ENCODE peak calls at places on chromosomes 11 and 22, in five cellular contexts. V, B, Q, J and K are unnamed samples.

GRCh38 chr11:46363455-46363920 is 16.2 kb downstream of the DGKZ start:
- DNase-seq in Q (no peak), B (no peak), V (no peak), J (peak), K (no peak)

GRCh38 chr22:23113067-23113846 is 28.5 kb downstream of the RSPH14 start:
- DNase-seq in J (peak), Q (no peak), V (peak), B (no peak), K (peak)

GRCh38 chr22:19457828-19458428 is 10.4 kb upstream of the C22orf39 start:
- DNase-seq in Q (no peak), V (no peak), B (no peak), J (no peak), K (no peak)

GRCh38 chr11:26823963-26824362 is 102.1 kb upstream of the SLC5A12 start:
- DNase-seq in V (peak), Q (no peak), J (no peak), B (no peak), K (no peak)

GRCh38 chr22:17699696-17700330 is 61.3 kb downstream of the BCL2L13 start:
- DNase-seq in Q (no peak), V (no peak), J (no peak), B (no peak), K (no peak)

GRCh38 chr11:71200761-71201160 is 51.6 kb downstream of the SHANK2 start:
- DNase-seq in J (no peak), V (peak), B (no peak), Q (no peak), K (no peak)

GRCh38 chr11:84855846-84856245 is 771.3 kb downstream of the DLG2 start:
- DNase-seq in Q (peak), B (no peak), V (no peak), J (no peak), K (no peak)

GRCh38 chr11:96098511-96099241 is 174.8 kb upstream of the MTMR2 start:
- DNase-seq in B (no peak), V (no peak), J (peak), Q (no peak), K (no peak)

GRCh38 chr11:69923196-69923595 is 104.0 kb upstream of the FGF3 start:
- DNase-seq in Q (no peak), B (peak), J (no peak), V (no peak), K (no peak)

GRCh38 chr11:119262668-119263351 is 54.1 kb downstream of the MCAM start:
- DNase-seq in B (no peak), V (no peak), Q (no peak), J (no peak), K (peak)

GRCh38 chr22:16815073-16815472 is 10.1 kb downstream of the XKR3 start:
- DNase-seq in J (no peak), Q (no peak), V (no peak), B (no peak), K (no peak)

GRCh38 chr11:20388096-20389055 is 860 bp downstream of the PRMT3 start:
- DNase-seq in Q (no peak), B (no peak), V (peak), J (no peak), K (no peak)

GRCh38 chr22:23268877-23269276 is 88.6 kb downstream of the BCR start:
- DNase-seq in Q (no peak), V (peak), B (no peak), J (no peak), K (no peak)

GRCh38 chr11:13745165-13745564 is 76.7 kb downstream of the FAR1 start:
- DNase-seq in Q (no peak), J (no peak), B (no peak), V (no peak), K (no peak)

GRCh38 chr11:112223754-112224532 is 2.3 kb upstream of the PTS start:
- DNase-seq in Q (no peak), B (no peak), J (no peak), V (no peak), K (no peak)

GRCh38 chr22:33000342-33001280 is 57.6 kb downstream of the SYN3 start:
- DNase-seq in B (peak), Q (peak), J (peak), V (peak), K (peak)

GRCh38 chr11:64245797-64246623 is 733 bp downstream of the PPP1R14B start:
- DNase-seq in J (peak), B (peak), V (peak), Q (no peak), K (no peak)

GRCh38 chr11:35106595-35106994 is 32.4 kb upstream of the CD44 start:
- DNase-seq in Q (no peak), V (peak), J (no peak), B (no peak), K (no peak)

GRCh38 chr11:18775492-18776292 is 15.9 kb downstream of the PTPN5 start:
- DNase-seq in J (peak), V (peak), Q (no peak), B (no peak), K (no peak)

GRCh38 chr11:9143726-9144125 is 52.3 kb upstream of the SCUBE2 start:
- DNase-seq in J (no peak), V (no peak), Q (no peak), B (no peak), K (no peak)

GRCh38 chr22:44151661-44152060 is 29.1 kb upstream of the PARVG start:
- DNase-seq in V (no peak), J (no peak), Q (peak), B (no peak), K (peak)

GRCh38 chr11:103808246-103808645 is 228.2 kb upstream of the DDI1 start:
- DNase-seq in B (no peak), V (no peak), J (no peak), Q (no peak), K (no peak)

GRCh38 chr11:65557280-65558001 is 718 bp downstream of the LTBP3 start:
- DNase-seq in V (no peak), Q (no peak), B (peak), J (peak), K (no peak)

GRCh38 chr11:88886796-88887195 is 179.0 kb downstream of the GRM5 start:
- DNase-seq in B (no peak), Q (no peak), V (peak), J (no peak), K (peak)
- TF ChIP-seq CTCF in B (no peak), Q (peak), V (peak), J (peak), K (peak)

GRCh38 chr11:11010624-11011127 is 152.8 kb upstream of the ZBED5 start:
- DNase-seq in V (no peak), Q (no peak), J (peak), B (no peak), K (no peak)
- H3K4me3 ChIP-seq in V (no peak), Q (no peak), J (no peak), B (no peak), K (no peak)

GRCh38 chr11:113542420-113542819 is 67.2 kb upstream of the DRD2 start:
- DNase-seq in J (no peak), B (no peak), V (no peak), Q (no peak), K (no peak)

GRCh38 chr11:113538801-113539200 is 63.6 kb upstream of the DRD2 start:
- DNase-seq in Q (no peak), B (no peak), V (no peak), J (no peak), K (no peak)

DNA sequence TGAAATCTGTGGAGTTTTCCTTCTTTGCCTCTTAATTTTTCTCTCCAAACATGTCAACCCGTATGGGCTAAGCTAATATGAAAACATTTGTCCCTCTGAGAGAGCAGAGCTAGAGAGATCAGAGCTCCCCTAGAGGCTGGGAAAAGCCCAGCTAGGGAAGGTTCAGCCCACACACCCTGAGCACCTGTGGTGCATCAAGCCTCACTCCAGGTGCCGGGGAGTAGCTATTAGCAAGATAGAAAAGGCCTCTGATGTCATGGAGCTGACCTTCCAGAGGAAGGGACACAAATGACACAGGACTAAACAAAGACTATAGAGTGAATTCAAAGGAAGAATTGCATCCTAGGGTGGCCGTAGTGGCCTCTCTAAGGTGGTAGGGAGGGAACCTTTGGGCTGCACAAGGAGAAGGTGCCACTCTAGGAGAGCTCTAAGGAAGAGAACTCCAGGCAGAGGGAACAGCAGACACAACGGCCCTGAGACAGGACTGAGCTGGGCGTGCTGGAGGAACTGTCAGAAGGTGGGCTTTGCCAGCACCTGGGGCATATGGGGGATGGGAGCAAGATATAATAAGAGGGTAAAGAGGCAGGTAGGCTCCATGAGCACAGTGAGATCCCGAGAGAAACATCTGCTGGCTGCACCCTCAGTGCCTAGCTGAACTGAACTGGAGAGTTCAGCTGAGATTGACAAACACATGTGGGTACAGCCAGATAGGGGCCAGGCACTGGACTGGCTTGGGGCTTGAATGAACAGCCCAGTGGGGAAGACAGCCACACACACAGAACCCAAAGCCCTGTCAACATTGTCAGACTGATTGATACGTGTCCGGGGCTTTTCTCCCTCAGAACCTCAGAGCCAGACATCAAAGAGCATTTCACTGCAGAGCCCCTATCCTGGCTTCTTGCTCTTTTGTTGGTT is 65.5 kb upstream of the DRD2 start:
- DNase-seq in B (no peak), J (no peak), Q (no peak), V (no peak), K (no peak)
- TF ChIP-seq CTCF in B (no peak), J (no peak), Q (no peak), V (peak), K (no peak)

GRCh38 chr22:49193901-49194465 is 633.7 kb downstream of the BRD1 start:
- DNase-seq in B (no peak), J (no peak), V (no peak), Q (no peak), K (no peak)
- H3K4me3 ChIP-seq in B (no peak), J (no peak), V (no peak), Q (no peak), K (no peak)

DNA sequence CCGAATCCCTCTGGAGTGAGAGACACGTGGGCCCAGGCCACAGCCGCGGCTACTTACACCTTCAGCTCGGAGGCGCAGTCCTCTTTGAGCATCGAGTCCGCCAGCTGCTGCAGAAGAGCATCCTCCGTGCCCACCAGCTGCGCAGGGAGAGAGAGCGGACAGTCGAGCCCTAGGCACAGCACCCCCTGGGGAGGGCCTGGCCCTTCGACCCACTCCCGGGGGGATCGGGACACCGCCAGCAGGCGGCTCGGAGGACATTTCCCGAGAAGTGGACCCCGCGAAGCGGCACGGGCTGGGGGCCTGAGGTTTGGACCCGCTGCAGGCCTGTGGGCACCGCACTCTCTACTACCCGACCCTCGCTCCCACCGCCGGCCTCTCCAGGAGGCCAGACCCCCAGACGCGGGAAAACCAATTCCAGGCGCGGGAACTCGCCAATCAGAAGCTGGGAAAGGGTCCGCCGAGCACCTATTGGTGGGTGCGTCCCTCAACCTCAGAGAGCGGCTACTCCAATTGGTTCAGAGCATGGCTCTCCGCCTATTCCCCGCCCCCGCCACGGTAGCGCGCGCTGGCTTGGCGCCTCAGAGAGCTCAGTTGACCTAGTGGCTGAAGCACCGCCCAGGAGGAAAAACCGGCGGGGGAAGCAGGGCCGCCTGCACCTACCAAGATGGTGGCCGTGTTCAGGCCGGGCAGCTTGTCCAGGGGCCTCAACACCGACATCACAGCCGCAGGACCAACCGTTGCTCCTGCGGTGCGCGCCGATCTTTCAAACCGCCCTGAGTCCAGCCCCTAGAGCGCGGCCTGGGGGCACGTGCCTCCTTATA is at the start of gene CENPM:
- DNase-seq in B (peak), V (peak), Q (peak), J (peak), K (peak)
- TF ChIP-seq CTCF in B (no peak), V (peak), Q (peak), J (peak), K (no peak)

DNA sequence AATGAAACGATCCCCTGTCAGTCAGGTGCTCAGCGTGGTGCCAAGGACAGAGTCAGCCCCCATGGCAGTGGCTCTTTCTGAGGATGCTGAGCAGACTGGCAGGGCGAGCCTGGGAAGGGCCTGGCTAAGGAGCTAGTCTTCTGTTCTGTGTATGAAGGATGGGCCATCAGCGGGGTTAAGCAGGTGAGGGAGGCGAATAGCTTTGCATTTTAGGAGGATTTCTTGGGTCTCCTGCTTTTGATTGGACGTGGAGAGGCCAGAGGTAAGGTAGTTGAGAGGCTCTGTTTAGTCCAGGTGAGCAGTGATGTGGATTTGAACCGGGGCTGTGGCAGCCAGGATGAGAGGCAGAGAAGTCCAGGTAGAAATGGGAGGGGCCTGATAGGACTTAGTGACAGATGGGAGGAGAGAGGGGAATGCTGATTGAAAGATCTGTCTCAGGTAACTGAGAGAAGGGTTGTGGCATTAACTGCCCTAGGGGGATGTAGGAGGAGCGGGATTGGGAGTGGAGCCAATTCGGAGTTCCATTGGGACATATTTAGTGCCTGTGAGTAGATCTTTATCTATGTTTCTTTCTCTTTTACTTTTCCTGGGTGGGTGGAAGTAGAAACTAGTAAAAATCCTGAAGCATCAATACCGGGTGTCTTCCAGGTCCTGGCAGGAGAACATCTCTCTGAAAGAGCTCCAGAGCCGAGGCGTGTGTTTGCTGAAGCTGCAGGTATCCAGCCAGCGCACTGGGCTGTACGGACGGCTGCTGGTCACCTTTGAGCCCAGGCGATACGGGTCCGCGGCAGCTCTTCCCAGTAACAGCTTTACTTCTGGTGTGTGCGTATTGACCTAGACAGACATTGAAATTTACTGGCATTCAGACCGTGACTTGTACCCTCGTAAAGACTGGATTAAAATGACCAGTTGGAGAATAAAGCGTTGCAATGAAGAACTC is 2.0 kb downstream of the IGHMBP2 start:
- DNase-seq in V (no peak), Q (no peak), J (no peak), B (peak), K (no peak)
- H3K4me3 ChIP-seq in V (peak), Q (no peak), J (no peak), B (peak), K (peak)

GRCh38 chr11:131671764-131672163 is 301.3 kb downstream of the NTM start:
- DNase-seq in V (no peak), B (peak), J (no peak), Q (no peak), K (no peak)
- TF ChIP-seq CTCF in V (no peak), B (no peak), J (no peak), Q (peak), K (no peak)

DNA sequence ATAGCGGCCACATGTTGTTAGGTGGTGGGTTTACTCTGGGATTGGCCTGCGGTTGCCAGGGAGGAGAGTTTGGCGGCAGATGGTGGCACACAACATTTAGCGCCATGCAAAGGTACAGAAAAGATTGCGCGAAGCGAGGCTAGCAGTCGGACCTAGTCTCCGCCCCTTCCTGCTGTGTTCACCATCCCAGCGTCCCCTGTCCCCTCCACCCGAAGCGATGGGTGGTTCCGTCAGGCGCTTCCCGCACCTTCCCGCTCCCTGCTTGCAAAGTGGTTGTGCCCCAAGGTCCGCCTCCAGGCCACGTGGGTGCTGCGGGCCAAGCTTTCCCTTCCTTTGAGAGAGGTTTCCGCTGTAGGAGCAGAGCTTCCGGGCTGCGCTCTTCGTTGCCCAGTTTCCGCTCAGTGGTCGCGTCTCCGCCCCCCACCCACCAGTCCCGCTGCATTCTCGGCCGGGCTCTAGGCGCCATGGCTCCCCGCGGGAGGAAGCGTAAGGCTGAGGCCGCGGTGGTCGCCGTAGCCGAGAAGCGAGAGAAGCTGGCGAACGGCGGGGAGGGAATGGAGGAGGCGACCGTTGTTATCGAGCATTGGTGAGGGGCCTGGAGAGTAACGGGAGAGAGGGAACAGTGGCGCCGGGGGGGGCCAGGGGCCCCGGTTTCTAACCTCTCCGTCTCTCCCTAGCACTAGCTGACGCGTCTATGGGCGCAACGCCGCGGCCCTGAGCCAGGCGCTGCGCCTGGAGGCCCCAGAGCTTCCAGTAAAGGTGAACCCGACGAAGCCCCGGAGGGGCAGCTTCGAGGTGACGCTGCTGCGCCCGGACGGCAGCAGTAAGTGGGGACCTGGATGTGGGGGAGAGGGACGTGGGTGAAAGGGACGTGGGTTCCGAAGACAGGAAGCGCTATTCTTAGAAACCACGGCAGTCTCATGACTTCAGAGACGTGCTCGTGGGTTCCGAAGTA is at the start of gene SELENOH:
- DNase-seq in V (peak), B (peak), Q (peak), J (peak), K (peak)
- H3K4me3 ChIP-seq in V (peak), B (peak), Q (peak), J (peak), K (peak)